ENCODE peak calls at places on chromosomes 1 and 21, in seven cellular contexts. I is AG08396, O is dorsolateral prefrontal cortex, K is mucosa of gallbladder, M is neural progenitor cell, W is HuH-7.5, E is activated gamma-delta T cell treated with Interleukin-2 at 50 U/mL for 16 hours. N is an unnamed sample.

GRCh38 chr1:23593556-23594148 is 34.4 kb upstream of the ID3 start:
- DNase-seq in I (no peak), O (no peak), K (no peak), M (no peak), W (no peak), E (no peak), N (peak)

GRCh38 chr1:29856663-29857224 is 620.4 kb downstream of the PTPRU start:
- DNase-seq in I (no peak), O (no peak), K (no peak), M (peak), W (no peak), E (no peak), N (no peak)

GRCh38 chr1:60573726-60574409 is 500.3 kb upstream of the C1orf87 start:
- DNase-seq in I (peak), O (no peak), K (no peak), M (no peak), W (no peak), E (no peak), N (no peak)

GRCh38 chr1:9439074-9439761 is 100.0 kb upstream of the SLC25A33 start:
- DNase-seq in I (no peak), O (no peak), K (peak), M (no peak), W (peak), E (no peak), N (no peak)

GRCh38 chr1:172678990-172679772 is 20.3 kb downstream of the FASLG start:
- DNase-seq in I (no peak), O (no peak), K (no peak), M (no peak), W (no peak), E (no peak), N (peak)

GRCh38 chr1:203692565-203693470 is 66.2 kb downstream of the ATP2B4 start:
- DNase-seq in I (peak), O (no peak), K (peak), M (no peak), W (no peak), E (no peak), N (peak)

GRCh38 chr1:87916965-87917364 is 588.3 kb downstream of the LMO4 start:
- DNase-seq in I (no peak), O (no peak), K (no peak), M (no peak), W (no peak), E (no peak), N (no peak)

GRCh38 chr1:199701731-199702130 is 325.8 kb upstream of the NR5A2 start:
- DNase-seq in I (no peak), O (no peak), K (no peak), M (no peak), W (no peak), E (no peak), N (no peak)

GRCh38 chr21:25988738-25989137 is 181.8 kb downstream of the APP start:
- DNase-seq in I (no peak), O (no peak), K (no peak), M (no peak), W (no peak), E (no peak), N (no peak)

GRCh38 chr1:71351438-71351837 is 270.6 kb upstream of the ZRANB2 start:
- DNase-seq in I (peak), O (no peak), K (no peak), M (no peak), W (no peak), E (no peak), N (no peak)

GRCh38 chr1:29249170-29249691 is 12.9 kb downstream of the PTPRU start:
- DNase-seq in I (peak), O (no peak), K (no peak), M (peak), W (no peak), E (no peak), N (peak)

GRCh38 chr1:47023268-47024137 is at the start of gene CYP4X1:
- DNase-seq in I (no peak), O (peak), K (no peak), M (peak), W (no peak), E (no peak), N (no peak)

GRCh38 chr1:45012639-45013278 is 705 bp downstream of the UROD start:
- DNase-seq in I (peak), O (peak), K (peak), M (peak), W (peak), E (no peak), N (no peak)

GRCh38 chr1:90835172-90835660 is 118.1 kb upstream of the BARHL2 start:
- DNase-seq in I (peak), O (no peak), K (no peak), M (peak), W (no peak), E (no peak), N (no peak)

GRCh38 chr1:202170726-202171125 is 10.3 kb upstream of the PTPN7 start:
- DNase-seq in I (no peak), O (no peak), K (no peak), M (no peak), W (no peak), E (no peak), N (no peak)

GRCh38 chr1:237258871-237259270 is 216.9 kb downstream of the RYR2 start:
- DNase-seq in I (no peak), O (no peak), K (peak), M (no peak), W (no peak), E (no peak), N (no peak)

GRCh38 chr1:110235839-110236682 is 25.9 kb downstream of the KCNC4 start:
- DNase-seq in I (peak), O (no peak), K (peak), M (no peak), W (no peak), E (no peak), N (no peak)

GRCh38 chr1:7121622-7121988 is 336.4 kb downstream of the CAMTA1 start:
- DNase-seq in I (no peak), O (peak), K (peak), M (no peak), W (no peak), E (no peak), N (no peak)

N was measured in Caco-2.